ENCODE peak calls at places on chromosomes 11 and 22, in ten cellular contexts. C, D, M, T, Y, B, O, H, U and S are unnamed samples.
A peak's percentile ranks its signal among the peaks of the same experiment; 100 is the strongest.

GRCh38 chr11:109043318-109043717 is 378.4 kb downstream of the DDX10 start:
- DNase-seq in C (no peak), D (no peak), M (no peak), T (no peak), Y (no peak), B (no peak), O (no peak), H (no peak), U (no peak), S (no peak)

GRCh38 chr11:71418643-71419042 is 29.6 kb downstream of the DHCR7 start:
- DNase-seq in C (no peak), D (no peak), M (no peak), T (no peak), Y (no peak), B (no peak), O (no peak), H (no peak), U (no peak), S (no peak)

GRCh38 chr11:120564573-120565301 is 53.2 kb downstream of the GRIK4 start:
- DNase-seq in C (peak; percentile 52), D (peak; percentile 48), M (peak; percentile 56), T (peak; percentile 81), Y (no peak), B (peak; percentile 45), O (no peak), H (no peak), U (peak; percentile 57), S (no peak)

GRCh38 chr11:12087075-12087775 is 23.2 kb upstream of the MICAL2 start:
- DNase-seq in C (peak; percentile 68), D (no peak), M (peak; percentile 85), T (peak; percentile 56), Y (no peak), B (no peak), O (no peak), H (peak; percentile 87), U (no peak), S (no peak)

GRCh38 chr11:128910583-128910982 is 19.4 kb downstream of the KCNJ5 start:
- DNase-seq in C (no peak), D (no peak), M (no peak), T (no peak), Y (no peak), B (no peak), O (no peak), H (no peak), U (no peak), S (no peak)

GRCh38 chr11:71473793-71474080 is 20.7 kb downstream of the NADSYN1 start:
- DNase-seq in C (no peak), D (no peak), M (no peak), T (no peak), Y (no peak), B (no peak), O (no peak), H (no peak), U (no peak), S (no peak)

GRCh38 chr11:45348729-45349128 is 62.6 kb upstream of the SYT13 start:
- DNase-seq in C (no peak), D (no peak), M (no peak), T (no peak), Y (no peak), B (no peak), O (no peak), H (no peak), U (no peak), S (no peak)

GRCh38 chr22:40628354-40629042 is 8.0 kb downstream of the MRTFA start:
- DNase-seq in C (no peak), D (no peak), M (peak; percentile 63), T (peak; percentile 82), Y (no peak), B (no peak), O (no peak), H (peak; percentile 84), U (no peak), S (no peak)

GRCh38 chr11:44814881-44815592 is 88.3 kb downstream of the TSPAN18 start:
- DNase-seq in C (no peak), D (no peak), M (peak; percentile 56), T (peak; percentile 90), Y (no peak), B (no peak), O (no peak), H (no peak), U (no peak), S (no peak)

GRCh38 chr22:17980013-17980510 is 44.3 kb downstream of the MICAL3 start:
- DNase-seq in C (no peak), D (no peak), M (no peak), T (no peak), Y (no peak), B (no peak), O (no peak), H (no peak), U (no peak), S (no peak)

GRCh38 chr11:21142007-21142406 is 472.6 kb downstream of the NELL1 start:
- DNase-seq in C (no peak), D (no peak), M (no peak), T (peak; percentile 13), Y (no peak), B (no peak), O (no peak), H (no peak), U (no peak), S (no peak)
- TF ChIP-seq CTCF in C (no peak), D (peak; percentile 41), M (no peak), T (no peak), Y (no peak), B (peak; percentile 24), O (no peak), H (no peak), U (no peak), S (peak; percentile 43)

GRCh38 chr22:44145544-44145943 is 35.2 kb upstream of the PARVG start:
- DNase-seq in C (no peak), D (no peak), M (no peak), T (no peak), Y (no peak), B (peak; percentile 69), O (no peak), H (no peak), U (no peak), S (no peak)

GRCh38 chr22:44151661-44152060 is 29.1 kb upstream of the PARVG start:
- DNase-seq in C (no peak), D (no peak), M (peak; percentile 74), T (no peak), Y (no peak), B (no peak), O (peak; percentile 34), H (peak; percentile 2), U (no peak), S (no peak)

GRCh38 chr22:44147036-44147645 is 33.6 kb upstream of the PARVG start:
- DNase-seq in C (no peak), D (no peak), M (no peak), T (no peak), Y (no peak), B (no peak), O (no peak), H (no peak), U (no peak), S (no peak)

GRCh38 chr22:44146088-44146861 is 34.5 kb upstream of the PARVG start:
- DNase-seq in C (no peak), D (no peak), M (peak; percentile 2), T (no peak), Y (no peak), B (no peak), O (no peak), H (no peak), U (no peak), S (no peak)

DNA sequence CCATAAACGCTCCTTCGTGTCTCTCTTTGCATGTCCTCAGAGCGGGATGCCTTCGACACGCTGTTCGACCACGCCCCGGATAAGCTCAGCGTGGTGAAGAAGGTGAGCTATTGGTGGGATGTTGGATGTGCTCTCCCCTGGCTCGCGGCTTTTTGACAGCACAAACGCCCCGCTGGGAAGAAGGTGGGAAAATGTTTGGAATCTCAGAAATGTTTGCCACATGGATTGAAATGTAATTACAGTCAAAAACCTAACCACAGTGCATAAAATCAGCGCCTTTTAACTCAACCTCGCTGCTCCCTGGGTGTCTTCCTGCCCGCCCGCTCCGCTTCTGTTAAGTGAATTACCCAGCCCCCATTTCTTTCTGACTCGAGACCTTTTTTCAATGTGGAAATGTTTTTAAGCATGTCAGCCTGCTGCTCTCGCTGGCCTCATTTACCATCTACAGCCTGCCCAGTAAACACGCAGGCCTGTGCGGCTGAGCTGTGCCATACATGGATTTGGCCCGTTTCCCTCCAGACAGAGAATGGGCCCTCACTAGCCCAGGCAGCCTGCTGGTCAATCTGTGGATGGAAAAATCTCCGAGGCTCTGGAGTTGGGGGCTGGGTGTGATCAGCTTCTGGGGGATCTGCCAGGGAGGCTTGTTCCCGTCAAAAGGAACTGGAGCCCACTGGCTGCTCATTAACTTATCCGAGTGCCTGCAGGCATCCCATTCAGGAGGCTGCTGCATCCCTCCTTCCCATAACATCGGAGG is 32.7 kb upstream of the PARVG start:
- DNase-seq in C (no peak), D (no peak), M (no peak), T (no peak), Y (no peak), B (no peak), O (no peak), H (no peak), U (no peak), S (no peak)
- TF ChIP-seq CTCF in C (no peak), D (no peak), M (no peak), T (no peak), Y (no peak), B (no peak), O (no peak), H (no peak), U (no peak), S (no peak)

GRCh38 chr11:13487661-13488030 is 8.2 kb downstream of the PTH start:
- DNase-seq in C (no peak), D (no peak), M (peak; percentile 1), T (no peak), Y (no peak), B (no peak), O (no peak), H (no peak), U (no peak), S (no peak)

GRCh38 chr11:13486926-13487660 is 8.7 kb downstream of the PTH start:
- DNase-seq in C (peak; percentile 82), D (peak; percentile 26), M (peak; percentile 9), T (peak; percentile 10), Y (no peak), B (peak; percentile 63), O (no peak), H (no peak), U (peak; percentile 37), S (peak; percentile 31)
- TF ChIP-seq CTCF in C (peak; percentile 56), D (peak; percentile 63), M (peak; percentile 12), T (peak; percentile 19), Y (no peak), B (peak; percentile 58), O (peak; percentile 43), H (no peak), U (no peak), S (peak; percentile 50)

DNA sequence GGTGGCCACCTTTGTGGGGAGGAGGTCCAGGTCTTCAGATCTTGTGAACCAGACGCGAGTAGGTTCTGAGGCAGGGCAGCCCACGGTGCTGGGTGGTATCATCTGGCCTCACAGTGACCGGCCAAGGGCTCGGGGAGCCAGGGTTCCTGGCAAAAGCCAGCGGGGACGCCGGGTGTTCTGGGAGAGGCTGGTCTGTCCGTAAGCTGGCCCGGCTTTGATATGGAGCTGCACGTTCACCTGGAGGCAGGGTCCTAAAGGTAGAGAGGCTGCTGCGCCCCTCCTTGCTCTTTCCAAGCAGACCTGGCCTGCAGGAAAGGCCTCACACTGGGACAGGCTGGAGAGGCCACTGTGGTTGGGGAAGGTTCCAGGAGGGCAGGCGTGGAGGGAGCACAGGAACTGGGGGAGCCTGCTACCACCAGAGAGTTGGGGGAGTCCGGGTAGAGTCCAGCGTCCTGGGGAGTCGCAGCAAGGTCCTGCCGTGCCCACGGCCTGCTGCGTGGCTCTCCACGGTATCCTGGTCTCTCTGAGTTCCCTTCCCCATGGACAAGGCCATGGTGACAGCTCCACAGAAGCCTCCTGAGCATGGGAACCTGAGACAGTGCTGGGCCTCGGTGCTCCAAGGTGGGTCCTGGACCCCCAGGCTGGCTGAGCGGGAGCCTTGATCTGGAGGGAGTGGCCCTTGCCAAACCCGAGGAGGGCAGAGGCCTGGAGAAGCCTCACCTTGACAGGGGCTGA is 452.4 kb upstream of the B3GAT1 start:
- DNase-seq in C (no peak), D (no peak), M (no peak), T (no peak), Y (no peak), B (no peak), O (no peak), H (no peak), U (no peak), S (no peak)
- TF ChIP-seq CTCF in C (no peak), D (no peak), M (no peak), T (no peak), Y (no peak), B (no peak), O (no peak), H (no peak), U (no peak), S (no peak)